ENCODE peak calls at places on chromosomes 12 and 14, in four cellular contexts. W, F, G and I are unnamed samples.

GRCh38 chr12:3041558-3042164 is 35.5 kb upstream of the TSPAN9 start:
- DNase-seq in W (peak), F (peak), G (peak), I (peak)

GRCh38 chr14:46861753-46862152 is 210.2 kb upstream of the RPL10L start:
- DNase-seq in W (no peak), F (no peak), G (no peak), I (no peak)

GRCh38 chr14:101819251-101819990 is 57.9 kb downstream of the PPP2R5C start:
- DNase-seq in W (no peak), F (no peak), G (no peak), I (no peak)

GRCh38 chr14:83463500-83464098 is 1929.9 kb upstream of the SEL1L start:
- DNase-seq in W (no peak), F (peak), G (peak), I (peak)

GRCh38 chr12:130336723-130337475 is 788 bp upstream of the PIWIL1 start:
- DNase-seq in W (no peak), F (no peak), G (no peak), I (no peak)

GRCh38 chr12:57242329-57242690 is 8.7 kb downstream of the STAC3 start:
- DNase-seq in W (peak), F (no peak), G (no peak), I (no peak)

GRCh38 chr14:61437383-61437782 is 116.0 kb downstream of the PRKCH start:
- DNase-seq in W (no peak), F (no peak), G (no peak), I (no peak)

GRCh38 chr12:56990648-56991318 is 15.6 kb downstream of the ZBTB39 start:
- DNase-seq in W (no peak), F (no peak), G (no peak), I (no peak)

GRCh38 chr14:106378191-106378590 is 851.8 kb downstream of the TMEM121 start:
- DNase-seq in W (no peak), F (no peak), G (no peak), I (no peak)

GRCh38 chr12:110591508-110592051 is 8.5 kb upstream of the PPTC7 start:
- DNase-seq in W (no peak), F (no peak), G (no peak), I (no peak)

DNA sequence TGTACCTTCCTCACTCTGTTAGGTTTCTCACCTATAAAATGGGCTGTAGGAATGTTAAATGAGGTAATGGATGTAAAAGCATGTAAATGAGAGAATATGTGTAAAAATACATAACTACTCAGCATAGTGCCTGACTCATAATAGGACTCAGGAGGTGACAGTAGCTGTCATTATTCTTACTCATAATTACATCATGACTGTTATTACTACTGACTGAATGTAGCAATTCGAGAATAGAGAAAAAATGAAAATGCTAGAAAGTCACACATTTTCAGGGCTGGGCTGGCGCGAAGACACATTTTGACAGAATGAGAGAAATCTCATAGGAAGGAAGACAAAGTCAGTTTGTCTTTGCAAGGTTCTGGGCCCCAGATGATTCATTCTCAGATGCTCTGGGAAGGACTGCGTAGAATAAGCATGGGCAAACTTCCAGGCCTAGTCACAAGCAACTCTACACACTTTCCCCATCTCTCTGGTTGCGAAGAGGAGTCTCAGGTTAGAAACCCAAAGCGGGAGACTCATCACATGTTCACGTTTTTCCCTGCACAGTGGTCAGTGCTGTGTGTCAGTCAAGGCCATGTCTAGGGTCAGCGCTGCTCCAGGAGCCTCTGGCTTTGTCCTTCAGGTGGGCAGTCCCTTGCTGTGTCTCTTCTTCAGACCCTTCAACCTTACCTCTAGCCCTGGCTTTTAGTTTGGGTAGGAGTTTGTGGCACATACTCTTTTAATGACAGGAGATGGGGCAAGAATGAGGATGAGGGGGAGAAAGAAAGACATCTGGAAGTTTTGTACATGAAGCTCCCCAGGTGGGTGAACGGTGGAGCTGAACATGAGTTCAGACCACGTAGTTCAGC is 8.4 kb downstream of the GPRC5A start:
- DNase-seq in W (peak), F (peak), G (peak), I (peak)
- H3K4me3 ChIP-seq in W (no peak), F (no peak), G (peak), I (no peak)

GRCh38 chr14:70855486-70855885 is 46.2 kb upstream of the MAP3K9 start:
- DNase-seq in W (no peak), F (no peak), G (no peak), I (no peak)
- TF ChIP-seq CTCF in W (no peak), F (no peak), G (no peak), I (no peak)

DNA sequence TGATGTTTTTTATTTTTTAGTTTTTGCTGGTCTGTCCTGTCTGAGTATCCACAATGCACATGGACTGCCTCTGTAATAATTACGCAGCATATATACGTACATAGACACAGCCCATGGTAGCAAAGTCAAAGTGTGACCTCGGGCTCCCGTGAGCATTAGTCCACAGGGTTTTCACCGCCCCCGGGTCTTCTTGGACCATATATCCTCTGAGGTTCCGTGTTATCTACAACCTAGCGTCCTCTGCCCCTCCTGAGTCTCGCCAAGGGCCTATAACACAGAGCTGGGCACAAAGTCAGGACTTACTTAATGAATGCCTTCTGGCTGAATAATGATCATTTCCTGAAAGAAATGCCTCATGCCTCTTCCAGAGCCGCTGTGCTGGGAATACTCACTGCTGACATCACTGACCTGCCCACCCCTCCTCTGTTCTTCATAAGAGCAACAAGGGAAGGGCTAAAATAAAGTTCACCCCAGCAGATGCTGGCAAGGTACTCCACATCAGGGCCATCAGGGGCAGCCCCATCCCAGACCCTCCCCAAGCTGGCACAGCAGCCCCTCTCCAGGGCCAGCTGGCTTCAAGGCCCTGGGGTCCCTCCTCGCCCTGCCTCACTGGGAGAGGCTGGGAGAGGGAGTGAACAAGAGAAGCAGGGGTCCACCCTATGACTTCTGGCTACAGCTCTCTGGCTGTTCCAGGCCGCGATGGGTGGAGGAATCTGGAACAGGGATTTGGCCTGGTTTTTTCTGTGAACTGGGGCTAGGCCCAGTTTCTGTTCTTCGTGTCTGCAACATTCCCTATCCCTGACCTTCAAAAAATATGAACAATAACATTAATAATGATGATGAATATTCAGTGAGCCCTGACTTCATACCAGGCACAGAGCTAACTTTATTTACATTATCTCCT is 7.9 kb downstream of the HDAC7 start:
- DNase-seq in W (peak), F (peak), G (peak), I (peak)
- H3K4me3 ChIP-seq in W (peak), F (peak), G (peak), I (no peak)

DNA sequence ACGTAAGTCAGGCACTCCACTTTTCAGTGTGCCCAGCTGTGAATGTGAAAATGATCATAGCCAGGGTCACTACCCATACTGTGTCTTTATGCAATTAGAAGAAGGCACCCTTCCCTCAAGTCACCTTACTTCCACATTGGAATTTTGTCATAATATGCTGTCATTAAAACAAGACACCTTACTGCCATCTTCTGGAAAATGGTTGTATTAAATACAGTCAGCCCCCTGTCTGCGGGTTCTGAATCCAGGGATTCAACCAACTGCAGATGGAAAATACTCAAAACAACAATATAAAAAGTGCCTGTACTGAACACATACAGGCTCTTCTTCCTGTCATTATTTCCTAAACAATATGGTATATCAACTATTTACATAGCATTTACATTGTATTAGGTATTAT is 70.2 kb upstream of the TBX5 start:
- DNase-seq in W (no peak), F (peak), G (peak), I (peak)
- TF ChIP-seq CTCF in W (peak), F (peak), G (peak), I (peak)

GRCh38 chr12:98492580-98493140 is 22.7 kb upstream of the TMPO start:
- DNase-seq in W (no peak), F (no peak), G (no peak), I (no peak)

GRCh38 chr12:98485792-98486347 is 29.5 kb upstream of the TMPO start:
- DNase-seq in W (no peak), F (no peak), G (no peak), I (no peak)

DNA sequence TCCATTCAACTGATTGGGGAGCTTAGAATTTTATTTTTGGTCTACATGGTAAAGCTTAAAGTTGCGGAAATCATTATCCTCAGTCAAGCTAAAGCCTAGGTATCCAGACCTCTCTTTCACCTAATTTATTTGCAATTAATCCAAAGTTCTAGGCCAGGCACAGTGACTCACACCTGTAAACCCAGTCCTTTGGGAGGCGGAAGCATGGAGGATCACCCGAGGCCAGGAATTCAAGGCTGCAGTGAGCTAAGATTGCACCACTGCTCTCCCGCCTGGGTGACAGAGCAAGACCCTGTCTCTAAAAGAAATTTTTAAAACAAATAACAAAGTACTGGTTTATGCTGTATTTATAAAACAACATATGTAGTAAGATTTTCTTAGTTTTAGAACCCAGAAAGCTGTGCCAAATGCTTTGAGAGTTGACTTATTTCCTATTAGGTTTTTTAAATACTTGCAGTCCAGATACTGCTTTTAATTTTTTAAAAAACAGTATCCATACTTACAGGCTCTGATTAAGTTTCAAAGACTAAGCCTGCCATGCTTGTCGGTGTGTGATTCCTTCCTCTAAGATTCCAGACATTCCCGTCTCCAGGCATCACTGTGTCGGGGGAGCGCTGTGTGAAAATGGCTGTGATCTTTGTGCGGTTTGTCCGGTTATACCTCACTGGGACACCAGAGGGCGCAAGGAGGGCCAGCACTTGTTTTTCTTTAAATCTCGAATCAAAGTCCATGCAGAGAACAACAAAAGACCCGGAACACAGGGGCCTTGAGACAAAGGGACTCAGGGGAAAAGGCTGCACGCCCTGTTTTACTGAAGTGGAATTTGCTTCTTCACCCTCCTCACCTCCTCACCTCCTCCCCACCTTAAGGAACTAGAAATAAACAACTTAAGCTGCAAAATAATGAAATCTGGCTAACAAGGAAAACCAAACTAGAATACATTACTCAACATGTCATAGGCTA is 24.6 kb upstream of the TMPO start:
- DNase-seq in W (peak), F (peak), G (peak), I (peak)
- H3K4me3 ChIP-seq in W (peak), F (no peak), G (no peak), I (no peak)

DNA sequence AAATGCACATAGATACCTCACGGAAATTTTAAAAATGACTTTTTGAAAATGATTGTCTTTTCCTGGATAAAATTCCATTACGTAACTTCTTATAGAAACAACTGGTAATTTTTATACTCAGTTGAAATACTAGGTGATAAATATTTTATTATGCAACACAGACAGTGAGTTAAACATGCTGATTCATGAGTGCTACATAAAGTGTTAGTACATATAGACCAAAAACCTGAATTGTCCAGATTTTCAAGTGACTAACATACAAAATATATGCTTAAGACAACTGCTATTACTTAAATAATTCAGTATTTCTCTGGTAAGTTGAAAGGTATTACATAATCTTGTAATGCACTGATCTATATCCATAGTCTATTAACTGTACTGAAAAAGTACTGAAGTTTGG is 11.9 kb downstream of the PTPRO start:
- DNase-seq in W (no peak), F (no peak), G (no peak), I (no peak)
- TF ChIP-seq CTCF in W (no peak), F (no peak), G (no peak), I (no peak)

GRCh38 chr14:22852940-22853767 is 16.8 kb downstream of the MMP14 start:
- DNase-seq in W (peak), F (peak), G (peak), I (peak)
- H3K4me3 ChIP-seq in W (peak), F (peak), G (peak), I (peak)

DNA sequence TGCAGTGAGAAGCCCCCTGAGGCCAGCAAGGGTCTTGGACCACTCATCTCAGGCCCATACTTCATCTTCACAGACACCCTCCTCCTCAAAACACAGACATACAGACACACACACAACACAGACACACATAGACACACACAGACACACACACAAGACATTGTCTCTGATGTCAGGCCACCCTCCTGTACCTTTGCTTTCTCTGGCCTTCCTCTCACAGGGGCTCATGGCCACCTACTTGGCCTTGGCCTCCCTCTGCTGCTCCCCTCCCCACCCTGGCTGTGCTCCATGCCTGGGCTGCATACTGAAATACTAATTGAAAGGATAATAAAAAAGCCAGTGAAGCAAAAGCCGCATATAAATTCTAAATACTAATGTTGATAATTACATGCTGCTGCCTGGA is 1.6 kb upstream of the SYNDIG1L start:
- DNase-seq in W (no peak), F (no peak), G (no peak), I (no peak)
- TF ChIP-seq CTCF in W (no peak), F (no peak), G (no peak), I (no peak)

DNA sequence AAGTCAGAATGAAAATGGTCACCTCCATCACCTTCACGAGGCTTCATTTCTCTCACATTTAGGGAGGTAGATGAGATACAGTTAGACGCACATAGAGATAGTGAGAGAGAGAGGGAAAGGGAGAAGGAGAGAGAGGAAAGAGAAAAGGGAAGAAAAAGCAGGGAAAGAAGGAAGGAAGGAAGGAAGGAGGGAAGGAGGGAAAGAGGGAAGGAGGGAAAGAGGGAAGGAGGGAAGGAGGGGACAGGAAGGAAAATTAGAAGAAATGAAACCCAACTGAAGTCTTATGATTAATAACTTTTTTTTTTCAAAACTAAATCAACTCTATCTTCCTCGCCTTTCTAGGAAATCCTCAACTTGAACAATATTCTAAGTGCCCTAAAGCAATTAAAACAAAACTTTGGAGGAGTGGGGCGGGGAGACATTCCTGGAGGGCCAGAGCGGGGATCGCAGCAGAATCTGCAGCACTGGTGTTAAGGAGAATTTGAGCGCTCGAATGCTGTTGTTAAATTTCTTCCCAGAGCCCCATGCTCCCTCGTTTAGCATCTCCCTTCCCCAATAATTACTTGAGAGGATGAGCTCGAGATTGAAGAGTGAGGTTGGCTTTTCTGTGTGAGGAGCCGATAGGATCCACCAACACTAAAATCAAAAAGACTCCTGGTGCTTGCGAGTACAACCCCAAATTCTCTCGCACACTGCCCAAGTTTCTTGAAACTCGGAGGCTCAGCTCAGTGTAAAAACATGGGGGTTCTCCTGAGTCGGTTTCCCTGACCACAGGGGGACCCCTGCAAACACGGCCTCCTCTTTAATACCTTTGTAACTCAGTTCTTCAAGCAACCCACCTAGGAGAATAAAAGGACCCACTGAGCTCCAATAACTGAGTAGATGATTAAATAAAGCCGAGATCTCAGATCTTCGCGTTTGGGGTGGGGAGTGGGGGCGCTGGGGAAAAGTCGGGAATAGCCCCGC is 10.4 kb upstream of the FOXG1 start:
- DNase-seq in W (no peak), F (no peak), G (no peak), I (no peak)
- H3K4me3 ChIP-seq in W (no peak), F (no peak), G (no peak), I (no peak)